ENCODE peak calls at places on chromosomes 1 and 21, in ten cellular contexts. One of them, this sample, is unnamed.

GRCh38 chr1:200741808-200742207 is 3.1 kb downstream of the CAMSAP2 start:
- DNase-seq in nephron progenitor cell: no peak
- DNase-seq in EH: no peak
- DNase-seq in HFF-Myc: no peak
- DNase-seq in cerebellar cortex: no peak
- DNase-seq in hypothalamus: no peak
- DNase-seq in GM20000: peak; percentile 18
- DNase-seq in anterior cingulate cortex: no peak
- DNase-seq in NCI-H2081: no peak
- DNase-seq in NCI-H446 treated with DMSO at 0.1 percent for 48 hours: no peak
- DNase-seq in this sample: no peak

GRCh38 chr1:183227963-183228649 is 42.0 kb downstream of the LAMC2 start:
- DNase-seq in EH: peak; percentile 56
- DNase-seq in nephron progenitor cell: peak; percentile 69
- DNase-seq in NCI-H446 treated with DMSO at 0.1 percent for 48 hours: peak; percentile 25
- DNase-seq in GM20000: peak; percentile 63
- DNase-seq in hypothalamus: no peak
- DNase-seq in anterior cingulate cortex: no peak
- DNase-seq in HFF-Myc: no peak
- DNase-seq in NCI-H2081: peak; percentile 36
- DNase-seq in cerebellar cortex: peak; percentile 59
- DNase-seq in this sample: no peak

GRCh38 chr21:8991968-8992621 is 1529.3 kb upstream of the TPTE start:
- DNase-seq in nephron progenitor cell: no peak
- DNase-seq in NCI-H2081: no peak
- DNase-seq in EH: peak; percentile 20
- DNase-seq in NCI-H446 treated with DMSO at 0.1 percent for 48 hours: no peak
- DNase-seq in HFF-Myc: no peak
- DNase-seq in cerebellar cortex: peak; percentile 53
- DNase-seq in GM20000: no peak
- DNase-seq in anterior cingulate cortex: no peak
- DNase-seq in hypothalamus: no peak
- DNase-seq in this sample: no peak

GRCh38 chr1:202106340-202107284 is 16.1 kb upstream of the GPR37L1 start:
- DNase-seq in HFF-Myc: no peak
- DNase-seq in GM20000: no peak
- DNase-seq in hypothalamus: no peak
- DNase-seq in anterior cingulate cortex: no peak
- DNase-seq in cerebellar cortex: no peak
- DNase-seq in NCI-H2081: peak; percentile 48
- DNase-seq in EH: no peak
- DNase-seq in nephron progenitor cell: no peak
- DNase-seq in NCI-H446 treated with DMSO at 0.1 percent for 48 hours: no peak
- DNase-seq in this sample: no peak

GRCh38 chr21:16071082-16071481 is 341.3 kb downstream of the USP25 start:
- DNase-seq in HFF-Myc: no peak
- DNase-seq in cerebellar cortex: peak; percentile 93
- DNase-seq in EH: peak; percentile 6
- DNase-seq in nephron progenitor cell: no peak
- DNase-seq in NCI-H2081: peak; percentile 33
- DNase-seq in NCI-H446 treated with DMSO at 0.1 percent for 48 hours: peak; percentile 83
- DNase-seq in anterior cingulate cortex: peak; percentile 86
- DNase-seq in hypothalamus: peak; percentile 27
- DNase-seq in GM20000: no peak
- DNase-seq in this sample: peak; percentile 87

GRCh38 chr1:89065077-89065868 is at the start of gene GBP1:
- DNase-seq in nephron progenitor cell: no peak
- DNase-seq in NCI-H2081: no peak
- DNase-seq in cerebellar cortex: no peak
- DNase-seq in HFF-Myc: peak; percentile 52
- DNase-seq in NCI-H446 treated with DMSO at 0.1 percent for 48 hours: no peak
- DNase-seq in anterior cingulate cortex: no peak
- DNase-seq in hypothalamus: no peak
- DNase-seq in GM20000: peak; percentile 9
- DNase-seq in EH: peak; percentile 87
- DNase-seq in this sample: no peak

GRCh38 chr1:24946861-24947658 is 17.0 kb upstream of the RUNX3 start:
- DNase-seq in anterior cingulate cortex: no peak
- DNase-seq in GM20000: peak; percentile 86
- DNase-seq in NCI-H2081: no peak
- DNase-seq in EH: peak; percentile 65
- DNase-seq in nephron progenitor cell: no peak
- DNase-seq in hypothalamus: no peak
- DNase-seq in HFF-Myc: no peak
- DNase-seq in cerebellar cortex: no peak
- DNase-seq in NCI-H446 treated with DMSO at 0.1 percent for 48 hours: no peak
- DNase-seq in this sample: no peak

GRCh38 chr1:76463838-76464237 is 389.3 kb downstream of the ST6GALNAC3 start:
- DNase-seq in nephron progenitor cell: no peak
- DNase-seq in anterior cingulate cortex: no peak
- DNase-seq in NCI-H2081: no peak
- DNase-seq in NCI-H446 treated with DMSO at 0.1 percent for 48 hours: no peak
- DNase-seq in hypothalamus: no peak
- DNase-seq in cerebellar cortex: no peak
- DNase-seq in EH: no peak
- DNase-seq in HFF-Myc: no peak
- DNase-seq in GM20000: no peak
- DNase-seq in this sample: no peak

GRCh38 chr1:98340511-98340910 is 321.0 kb upstream of the SNX7 start:
- DNase-seq in HFF-Myc: no peak
- DNase-seq in GM20000: no peak
- DNase-seq in EH: peak; percentile 33
- DNase-seq in anterior cingulate cortex: no peak
- DNase-seq in cerebellar cortex: no peak
- DNase-seq in hypothalamus: no peak
- DNase-seq in NCI-H446 treated with DMSO at 0.1 percent for 48 hours: no peak
- DNase-seq in nephron progenitor cell: no peak
- DNase-seq in NCI-H2081: no peak
- DNase-seq in this sample: no peak

GRCh38 chr1:225454067-225454618 is 26.3 kb upstream of the LBR start:
- DNase-seq in NCI-H446 treated with DMSO at 0.1 percent for 48 hours: peak; percentile 38
- DNase-seq in cerebellar cortex: no peak
- DNase-seq in GM20000: no peak
- DNase-seq in EH: no peak
- DNase-seq in HFF-Myc: no peak
- DNase-seq in NCI-H2081: peak; percentile 92
- DNase-seq in anterior cingulate cortex: no peak
- DNase-seq in nephron progenitor cell: no peak
- DNase-seq in hypothalamus: no peak
- DNase-seq in this sample: no peak

GRCh38 chr21:46294647-46295176 is 8.6 kb downstream of the YBEY start:
- DNase-seq in HFF-Myc: peak; percentile 48
- DNase-seq in NCI-H446 treated with DMSO at 0.1 percent for 48 hours: no peak
- DNase-seq in cerebellar cortex: no peak
- DNase-seq in NCI-H2081: no peak
- DNase-seq in anterior cingulate cortex: no peak
- DNase-seq in GM20000: peak; percentile 74
- DNase-seq in nephron progenitor cell: no peak
- DNase-seq in hypothalamus: no peak
- DNase-seq in EH: peak; percentile 73
- DNase-seq in this sample: no peak

GRCh38 chr1:20719261-20719660 is 1.5 kb upstream of the KIF17 start:
- DNase-seq in nephron progenitor cell: no peak
- DNase-seq in HFF-Myc: no peak
- DNase-seq in NCI-H2081: no peak
- DNase-seq in GM20000: no peak
- DNase-seq in NCI-H446 treated with DMSO at 0.1 percent for 48 hours: no peak
- DNase-seq in anterior cingulate cortex: no peak
- DNase-seq in hypothalamus: no peak
- DNase-seq in cerebellar cortex: no peak
- DNase-seq in EH: no peak
- DNase-seq in this sample: peak; percentile 36

GRCh38 chr21:41957991-41958766 is 4.4 kb upstream of the C2CD2 start:
- DNase-seq in nephron progenitor cell: no peak
- DNase-seq in EH: peak; percentile 93
- DNase-seq in NCI-H2081: no peak
- DNase-seq in NCI-H446 treated with DMSO at 0.1 percent for 48 hours: peak; percentile 22
- DNase-seq in cerebellar cortex: peak; percentile 46
- DNase-seq in HFF-Myc: peak; percentile 96
- DNase-seq in hypothalamus: no peak
- DNase-seq in anterior cingulate cortex: peak; percentile 26
- DNase-seq in GM20000: no peak
- DNase-seq in this sample: peak; percentile 49

GRCh38 chr1:241356519-241357365 is at the start of gene RGS7:
- DNase-seq in cerebellar cortex: peak; percentile 73
- DNase-seq in anterior cingulate cortex: peak; percentile 73
- DNase-seq in NCI-H2081: peak; percentile 85
- DNase-seq in EH: peak; percentile 72
- DNase-seq in nephron progenitor cell: peak; percentile 82
- DNase-seq in HFF-Myc: no peak
- DNase-seq in GM20000: peak; percentile 63
- DNase-seq in NCI-H446 treated with DMSO at 0.1 percent for 48 hours: no peak
- DNase-seq in hypothalamus: peak; percentile 38
- DNase-seq in this sample: peak; percentile 65

GRCh38 chr1:201648066-201648910 is 109.4 kb downstream of the NAV1 start:
- DNase-seq in hypothalamus: peak; percentile 48
- DNase-seq in cerebellar cortex: no peak
- DNase-seq in GM20000: no peak
- DNase-seq in nephron progenitor cell: peak; percentile 70
- DNase-seq in EH: peak; percentile 78
- DNase-seq in NCI-H446 treated with DMSO at 0.1 percent for 48 hours: no peak
- DNase-seq in anterior cingulate cortex: peak; percentile 52
- DNase-seq in NCI-H2081: peak; percentile 66
- DNase-seq in HFF-Myc: no peak
- DNase-seq in this sample: peak; percentile 59

GRCh38 chr1:69952691-69953090 is 252.7 kb downstream of the LRRC40 start:
- DNase-seq in NCI-H446 treated with DMSO at 0.1 percent for 48 hours: no peak
- DNase-seq in cerebellar cortex: no peak
- DNase-seq in anterior cingulate cortex: no peak
- DNase-seq in NCI-H2081: no peak
- DNase-seq in EH: no peak
- DNase-seq in nephron progenitor cell: no peak
- DNase-seq in GM20000: no peak
- DNase-seq in hypothalamus: no peak
- DNase-seq in HFF-Myc: no peak
- DNase-seq in this sample: no peak

GRCh38 chr1:21012937-21013336 is 163.8 kb downstream of the EIF4G3 start:
- DNase-seq in GM20000: no peak
- DNase-seq in hypothalamus: no peak
- DNase-seq in NCI-H446 treated with DMSO at 0.1 percent for 48 hours: no peak
- DNase-seq in NCI-H2081: no peak
- DNase-seq in EH: peak; percentile 54
- DNase-seq in HFF-Myc: no peak
- DNase-seq in nephron progenitor cell: no peak
- DNase-seq in cerebellar cortex: no peak
- DNase-seq in anterior cingulate cortex: no peak
- DNase-seq in this sample: no peak

GRCh38 chr1:18972531-18972930 is 16.1 kb upstream of the IFFO2 start:
- DNase-seq in EH: peak; percentile 60
- DNase-seq in hypothalamus: no peak
- DNase-seq in cerebellar cortex: peak; percentile 41
- DNase-seq in anterior cingulate cortex: no peak
- DNase-seq in NCI-H446 treated with DMSO at 0.1 percent for 48 hours: no peak
- DNase-seq in HFF-Myc: no peak
- DNase-seq in GM20000: no peak
- DNase-seq in nephron progenitor cell: no peak
- DNase-seq in NCI-H2081: no peak
- DNase-seq in this sample: no peak

GRCh38 chr1:41431490-41432350 is 52.8 kb downstream of the EDN2 start:
- DNase-seq in HFF-Myc: no peak
- DNase-seq in EH: no peak
- DNase-seq in anterior cingulate cortex: no peak
- DNase-seq in NCI-H446 treated with DMSO at 0.1 percent for 48 hours: no peak
- DNase-seq in nephron progenitor cell: no peak
- DNase-seq in hypothalamus: no peak
- DNase-seq in NCI-H2081: no peak
- DNase-seq in cerebellar cortex: no peak
- DNase-seq in GM20000: no peak
- DNase-seq in this sample: no peak

GRCh38 chr1:219304227-219305226 is 130.8 kb downstream of the LYPLAL1 start:
- DNase-seq in NCI-H2081: peak; percentile 5
- DNase-seq in nephron progenitor cell: no peak
- DNase-seq in NCI-H446 treated with DMSO at 0.1 percent for 48 hours: no peak
- DNase-seq in anterior cingulate cortex: no peak
- DNase-seq in hypothalamus: no peak
- DNase-seq in EH: peak; percentile 83
- DNase-seq in GM20000: no peak
- DNase-seq in HFF-Myc: no peak
- DNase-seq in cerebellar cortex: no peak
- DNase-seq in this sample: no peak

GRCh38 chr1:37016121-37016520 is 18.2 kb downstream of the GRIK3 start:
- DNase-seq in anterior cingulate cortex: no peak
- DNase-seq in hypothalamus: no peak
- DNase-seq in nephron progenitor cell: no peak
- DNase-seq in GM20000: no peak
- DNase-seq in cerebellar cortex: no peak
- DNase-seq in NCI-H2081: no peak
- DNase-seq in NCI-H446 treated with DMSO at 0.1 percent for 48 hours: no peak
- DNase-seq in HFF-Myc: no peak
- DNase-seq in EH: no peak
- DNase-seq in this sample: no peak

GRCh38 chr1:26083246-26083645 is 15.8 kb upstream of the TRIM63 start:
- DNase-seq in EH: peak; percentile 45
- DNase-seq in NCI-H446 treated with DMSO at 0.1 percent for 48 hours: no peak
- DNase-seq in hypothalamus: no peak
- DNase-seq in cerebellar cortex: no peak
- DNase-seq in nephron progenitor cell: no peak
- DNase-seq in HFF-Myc: no peak
- DNase-seq in NCI-H2081: no peak
- DNase-seq in GM20000: no peak
- DNase-seq in anterior cingulate cortex: no peak
- DNase-seq in this sample: no peak

GRCh38 chr1:87136607-87137341 is 191.9 kb upstream of the LMO4 start:
- DNase-seq in GM20000: no peak
- DNase-seq in EH: no peak
- DNase-seq in nephron progenitor cell: no peak
- DNase-seq in hypothalamus: no peak
- DNase-seq in HFF-Myc: no peak
- DNase-seq in NCI-H2081: no peak
- DNase-seq in anterior cingulate cortex: no peak
- DNase-seq in NCI-H446 treated with DMSO at 0.1 percent for 48 hours: no peak
- DNase-seq in cerebellar cortex: no peak
- DNase-seq in this sample: no peak